ENCODE peak calls at places on chromosome X, in ten cellular contexts. D, R, I, E, T, J, U, L, K and G are unnamed samples.

GRCh38 chrX:102765217-102765616 is 44.7 kb downstream of the GPRASP3 start:
- DNase-seq in K (peak; percentile 85), T (no peak), U (no peak), D (no peak), I (no peak), R (no peak), L (no peak), J (no peak), E (peak; percentile 69), G (no peak)

GRCh38 chrX:16797358-16797757 is 11.1 kb downstream of the TXLNG start:
- DNase-seq in D (no peak), J (peak; percentile 41), R (no peak), I (no peak), E (no peak), L (no peak), K (no peak), T (no peak), U (no peak), G (no peak)

GRCh38 chrX:42117318-42117717 is 194.0 kb upstream of the CASK start:
- DNase-seq in T (no peak), R (no peak), U (no peak), D (no peak), K (no peak), J (no peak), I (no peak), L (no peak), E (no peak), G (no peak)

GRCh38 chrX:18410038-18410437 is 15.4 kb upstream of the CDKL5 start:
- DNase-seq in U (no peak), D (no peak), R (no peak), I (no peak), J (no peak), E (peak; percentile 36), L (no peak), K (no peak), T (no peak), G (no peak)

GRCh38 chrX:44306336-44306735 is 37.1 kb downstream of the EFHC2 start:
- DNase-seq in U (no peak), E (no peak), I (no peak), J (no peak), D (no peak), K (peak; percentile 2), R (no peak), L (no peak), T (no peak), G (no peak)

GRCh38 chrX:138756234-138756633 is 44.7 kb upstream of the FGF13 start:
- DNase-seq in L (peak; percentile 64), K (peak; percentile 66), E (peak; percentile 46), D (no peak), I (no peak), R (no peak), J (peak; percentile 32), T (peak; percentile 36), U (no peak), G (no peak)

GRCh38 chrX:151680805-151681204 is 14.5 kb upstream of the PRRG3 start:
- DNase-seq in J (peak; percentile 13), K (peak; percentile 33), I (peak; percentile 31), R (peak; percentile 23), T (peak; percentile 67), D (peak; percentile 76), E (no peak), U (no peak), L (peak; percentile 76), G (peak; percentile 49)

GRCh38 chrX:112808007-112808406 is 32.6 kb downstream of the AMOT start:
- DNase-seq in E (no peak), K (no peak), L (no peak), I (no peak), T (no peak), J (no peak), D (no peak), R (no peak), U (no peak), G (no peak)

GRCh38 chrX:76555816-76556215 is 128.3 kb downstream of the MAGEE1 start:
- DNase-seq in K (peak; percentile 1), D (peak; percentile 61), U (no peak), E (no peak), I (peak; percentile 3), T (peak; percentile 41), L (peak; percentile 44), R (peak; percentile 0), J (no peak), G (peak; percentile 0)

GRCh38 chrX:12080265-12080664 is 58.0 kb upstream of the FRMPD4 start:
- DNase-seq in L (no peak), U (no peak), E (peak; percentile 33), R (no peak), K (peak; percentile 39), J (no peak), T (peak; percentile 11), D (no peak), I (no peak), G (no peak)

GRCh38 chrX:65750674-65751469 is 83.4 kb downstream of the MSN start:
- DNase-seq in I (no peak), E (no peak), T (no peak), L (no peak), U (no peak), R (no peak), K (no peak), D (peak; percentile 64), J (no peak), G (no peak)

GRCh38 chrX:111372065-111372464 is 39.9 kb downstream of the DCX start:
- DNase-seq in L (no peak), D (no peak), K (no peak), I (no peak), U (no peak), R (no peak), J (no peak), T (no peak), E (no peak), G (no peak)

GRCh38 chrX:152865232-152865920 is 32.5 kb upstream of the ZNF185 start:
- DNase-seq in T (no peak), L (no peak), D (no peak), E (no peak), R (no peak), U (no peak), J (no peak), K (no peak), I (no peak), G (no peak)

GRCh38 chrX:6149231-6149870 is 79.3 kb downstream of the NLGN4X start:
- DNase-seq in U (no peak), J (no peak), I (no peak), K (no peak), E (no peak), D (no peak), L (no peak), R (no peak), T (no peak), G (no peak)

GRCh38 chrX:70605352-70605751 is 160.7 kb downstream of the DLG3 start:
- DNase-seq in L (no peak), D (no peak), J (no peak), U (no peak), T (no peak), I (no peak), K (no peak), R (no peak), E (no peak), G (no peak)